ENCODE peak calls at places on chromosome 1, in five cellular contexts. Q is hippocampal formation, E is RPMI7951, G is LoVo, R is midbrain. N is an unnamed sample.

GRCh38 chr1:164560076-164560475 is 1.1 kb downstream of the PBX1 start:
- DNase-seq in E (no peak), G (no peak), Q (no peak), R (peak; percentile 55), N (no peak)

GRCh38 chr1:210233495-210234253 is 1.1 kb downstream of the SERTAD4 start:
- DNase-seq in G (peak; percentile 73), E (peak; percentile 85), R (peak; percentile 56), Q (peak; percentile 63), N (no peak)

GRCh38 chr1:212205006-212205405 is 80.2 kb upstream of the PPP2R5A start:
- DNase-seq in Q (no peak), E (no peak), R (no peak), G (no peak), N (no peak)

GRCh38 chr1:43317817-43318471 is 17.2 kb downstream of the TIE1 start:
- DNase-seq in E (no peak), Q (peak; percentile 71), G (no peak), R (peak; percentile 52), N (no peak)

GRCh38 chr1:183126528-183126927 is 59.5 kb upstream of the LAMC2 start:
- DNase-seq in Q (no peak), R (no peak), G (no peak), E (peak; percentile 9), N (no peak)

GRCh38 chr1:59549903-59550302 is 253.0 kb downstream of the FGGY start:
- DNase-seq in E (no peak), R (no peak), G (no peak), Q (no peak), N (no peak)

GRCh38 chr1:152623203-152623844 is 421 bp upstream of the LCE3A start:
- DNase-seq in Q (no peak), G (no peak), E (no peak), R (no peak), N (no peak)

GRCh38 chr1:170630977-170631376 is 33.0 kb upstream of the PRRX1 start:
- DNase-seq in R (no peak), E (no peak), G (no peak), Q (no peak), N (no peak)

GRCh38 chr1:182366596-182366995 is 25.0 kb downstream of the GLUL start:
- DNase-seq in Q (no peak), E (no peak), R (no peak), G (no peak), N (no peak)

GRCh38 chr1:52551476-52552235 is 1.2 kb downstream of the TUT4 start:
- DNase-seq in G (no peak), R (peak; percentile 47), E (peak; percentile 50), Q (no peak), N (peak; percentile 45)

GRCh38 chr1:203465943-203466342 is 9.7 kb upstream of the PRELP start:
- DNase-seq in E (no peak), R (no peak), G (no peak), Q (no peak), N (no peak)

GRCh38 chr1:119631086-119631432 is 17.0 kb downstream of the ZNF697 start:
- DNase-seq in G (no peak), E (no peak), Q (no peak), R (no peak), N (no peak)

GRCh38 chr1:245285168-245285567 is 130.4 kb downstream of the KIF26B start:
- DNase-seq in G (no peak), R (no peak), E (no peak), Q (no peak), N (no peak)

GRCh38 chr1:161021168-161021958 is 411 bp upstream of the F11R start:
- DNase-seq in R (peak; percentile 26), Q (peak; percentile 53), E (peak; percentile 35), G (peak; percentile 98), N (peak; percentile 75)

GRCh38 chr1:223504741-223505140 is 111.5 kb downstream of the CCDC185 start:
- DNase-seq in E (peak; percentile 91), G (no peak), Q (no peak), R (no peak), N (no peak)

GRCh38 chr1:42740756-42741580 is 932 bp upstream of the CLDN19 start:
- DNase-seq in E (no peak), G (no peak), R (no peak), Q (no peak), N (no peak)

GRCh38 chr1:43452789-43453441 is 816 bp downstream of the HYI start:
- DNase-seq in G (no peak), Q (no peak), E (peak; percentile 77), R (peak; percentile 46), N (no peak)

GRCh38 chr1:62439652-62440371 is 3.0 kb downstream of the USP1 start:
- DNase-seq in R (no peak), Q (no peak), G (no peak), E (no peak), N (peak; percentile 14)

N was measured in KG1.